ENCODE peak calls at places on chromosome 22, in four cellular contexts. One of them, this sample, is unnamed.

GRCh38 chr22:30636226-30637077 is 871 bp downstream of the SLC35E4 start:
- DNase-seq in ureter: peak
- DNase-seq in kidney: peak
- DNase-seq in activated CD8-positive, alpha-beta memory T cell treated with anti-CD3 and anti-CD28 coated beads, Interleukin-2, amount 50 U/mL, for 48 hours: peak
- DNase-seq in this sample: peak

GRCh38 chr22:24751518-24751917 is 23.0 kb downstream of the PIWIL3 start:
- DNase-seq in ureter: no peak
- DNase-seq in activated CD8-positive, alpha-beta memory T cell treated with anti-CD3 and anti-CD28 coated beads, Interleukin-2, amount 50 U/mL, for 48 hours: no peak
- DNase-seq in kidney: no peak
- DNase-seq in this sample: peak

GRCh38 chr22:49358041-49358440 is 469.6 kb downstream of the BRD1 start:
- DNase-seq in kidney: peak
- DNase-seq in ureter: no peak
- DNase-seq in activated CD8-positive, alpha-beta memory T cell treated with anti-CD3 and anti-CD28 coated beads, Interleukin-2, amount 50 U/mL, for 48 hours: peak
- DNase-seq in this sample: no peak

GRCh38 chr22:36194385-36194784 is 7.2 kb downstream of the APOL4 start:
- DNase-seq in ureter: no peak
- DNase-seq in kidney: no peak
- DNase-seq in activated CD8-positive, alpha-beta memory T cell treated with anti-CD3 and anti-CD28 coated beads, Interleukin-2, amount 50 U/mL, for 48 hours: no peak
- DNase-seq in this sample: no peak

GRCh38 chr22:45919504-45920286 is 57.3 kb downstream of the WNT7B start:
- DNase-seq in activated CD8-positive, alpha-beta memory T cell treated with anti-CD3 and anti-CD28 coated beads, Interleukin-2, amount 50 U/mL, for 48 hours: no peak
- DNase-seq in kidney: no peak
- DNase-seq in ureter: peak
- DNase-seq in this sample: peak

GRCh38 chr22:47452184-47452583 is 689.7 kb downstream of the TBC1D22A start:
- DNase-seq in activated CD8-positive, alpha-beta memory T cell treated with anti-CD3 and anti-CD28 coated beads, Interleukin-2, amount 50 U/mL, for 48 hours: no peak
- DNase-seq in ureter: no peak
- DNase-seq in kidney: no peak
- DNase-seq in this sample: no peak

GRCh38 chr22:28718044-28718443 is 23.6 kb downstream of the CHEK2 start:
- DNase-seq in kidney: no peak
- DNase-seq in activated CD8-positive, alpha-beta memory T cell treated with anti-CD3 and anti-CD28 coated beads, Interleukin-2, amount 50 U/mL, for 48 hours: no peak
- DNase-seq in ureter: no peak
- DNase-seq in this sample: no peak

GRCh38 chr22:30196867-30197336 is 49.7 kb downstream of the LIF start:
- DNase-seq in ureter: no peak
- DNase-seq in activated CD8-positive, alpha-beta memory T cell treated with anti-CD3 and anti-CD28 coated beads, Interleukin-2, amount 50 U/mL, for 48 hours: peak
- DNase-seq in kidney: no peak
- DNase-seq in this sample: no peak

GRCh38 chr22:19763141-19764049 is 2.8 kb downstream of the TBX1 start:
- DNase-seq in ureter: no peak
- DNase-seq in activated CD8-positive, alpha-beta memory T cell treated with anti-CD3 and anti-CD28 coated beads, Interleukin-2, amount 50 U/mL, for 48 hours: no peak
- DNase-seq in kidney: no peak
- DNase-seq in this sample: no peak

GRCh38 chr22:19817561-19818263 is 37.0 kb downstream of the GNB1L start:
- DNase-seq in kidney: peak
- DNase-seq in ureter: no peak
- DNase-seq in activated CD8-positive, alpha-beta memory T cell treated with anti-CD3 and anti-CD28 coated beads, Interleukin-2, amount 50 U/mL, for 48 hours: peak
- DNase-seq in this sample: no peak

GRCh38 chr22:37561209-37562048 is 1.1 kb downstream of the CDC42EP1 start:
- DNase-seq in activated CD8-positive, alpha-beta memory T cell treated with anti-CD3 and anti-CD28 coated beads, Interleukin-2, amount 50 U/mL, for 48 hours: peak
- DNase-seq in kidney: peak
- DNase-seq in ureter: peak
- DNase-seq in this sample: peak

GRCh38 chr22:19974233-19974861 is 32.7 kb upstream of the TXNRD2 start:
- DNase-seq in kidney: no peak
- DNase-seq in ureter: no peak
- DNase-seq in activated CD8-positive, alpha-beta memory T cell treated with anti-CD3 and anti-CD28 coated beads, Interleukin-2, amount 50 U/mL, for 48 hours: no peak
- DNase-seq in this sample: no peak

GRCh38 chr22:32815943-32816342 is 14.4 kb downstream of the TIMP3 start:
- DNase-seq in kidney: no peak
- DNase-seq in activated CD8-positive, alpha-beta memory T cell treated with anti-CD3 and anti-CD28 coated beads, Interleukin-2, amount 50 U/mL, for 48 hours: no peak
- DNase-seq in ureter: no peak
- DNase-seq in this sample: no peak

GRCh38 chr22:49964136-49964492 is 3.5 kb downstream of the PIM3 start:
- DNase-seq in kidney: peak
- DNase-seq in activated CD8-positive, alpha-beta memory T cell treated with anti-CD3 and anti-CD28 coated beads, Interleukin-2, amount 50 U/mL, for 48 hours: no peak
- DNase-seq in ureter: no peak
- DNase-seq in this sample: no peak

GRCh38 chr22:24952837-24953293 is 349 bp downstream of the KIAA1671 start:
- DNase-seq in ureter: peak
- DNase-seq in kidney: peak
- DNase-seq in activated CD8-positive, alpha-beta memory T cell treated with anti-CD3 and anti-CD28 coated beads, Interleukin-2, amount 50 U/mL, for 48 hours: peak
- DNase-seq in this sample: peak

GRCh38 chr22:48106215-48106614 is 1343.8 kb downstream of the TBC1D22A start:
- DNase-seq in ureter: no peak
- DNase-seq in activated CD8-positive, alpha-beta memory T cell treated with anti-CD3 and anti-CD28 coated beads, Interleukin-2, amount 50 U/mL, for 48 hours: no peak
- DNase-seq in kidney: no peak
- DNase-seq in this sample: no peak

GRCh38 chr22:42321908-42322561 is 51.6 kb upstream of the TCF20 start:
- DNase-seq in kidney: no peak
- DNase-seq in ureter: no peak
- DNase-seq in activated CD8-positive, alpha-beta memory T cell treated with anti-CD3 and anti-CD28 coated beads, Interleukin-2, amount 50 U/mL, for 48 hours: no peak
- DNase-seq in this sample: peak

GRCh38 chr22:22018825-22019658 is 36.5 kb upstream of the TOP3B start:
- DNase-seq in kidney: no peak
- DNase-seq in ureter: no peak
- DNase-seq in activated CD8-positive, alpha-beta memory T cell treated with anti-CD3 and anti-CD28 coated beads, Interleukin-2, amount 50 U/mL, for 48 hours: no peak
- DNase-seq in this sample: no peak

GRCh38 chr22:19086417-19086816 is 35.8 kb downstream of the DGCR2 start:
- DNase-seq in activated CD8-positive, alpha-beta memory T cell treated with anti-CD3 and anti-CD28 coated beads, Interleukin-2, amount 50 U/mL, for 48 hours: peak
- DNase-seq in ureter: no peak
- DNase-seq in kidney: peak
- DNase-seq in this sample: no peak

GRCh38 chr22:39684702-39685281 is 114.2 kb downstream of the CACNA1I start:
- DNase-seq in ureter: no peak
- DNase-seq in activated CD8-positive, alpha-beta memory T cell treated with anti-CD3 and anti-CD28 coated beads, Interleukin-2, amount 50 U/mL, for 48 hours: no peak
- DNase-seq in kidney: no peak
- DNase-seq in this sample: no peak

GRCh38 chr22:30078320-30079311 is 1.6 kb upstream of the HORMAD2 start:
- DNase-seq in ureter: no peak
- DNase-seq in kidney: no peak
- DNase-seq in activated CD8-positive, alpha-beta memory T cell treated with anti-CD3 and anti-CD28 coated beads, Interleukin-2, amount 50 U/mL, for 48 hours: no peak
- DNase-seq in this sample: peak

GRCh38 chr22:24157783-24158170 is 23.5 kb upstream of the SUSD2 start:
- DNase-seq in ureter: no peak
- DNase-seq in kidney: no peak
- DNase-seq in activated CD8-positive, alpha-beta memory T cell treated with anti-CD3 and anti-CD28 coated beads, Interleukin-2, amount 50 U/mL, for 48 hours: no peak
- DNase-seq in this sample: no peak

GRCh38 chr22:49005557-49005956 is 822.1 kb downstream of the BRD1 start:
- DNase-seq in kidney: no peak
- DNase-seq in activated CD8-positive, alpha-beta memory T cell treated with anti-CD3 and anti-CD28 coated beads, Interleukin-2, amount 50 U/mL, for 48 hours: no peak
- DNase-seq in ureter: no peak
- DNase-seq in this sample: no peak

GRCh38 chr22:39616051-39616450 is 45.5 kb downstream of the CACNA1I start:
- DNase-seq in kidney: peak
- DNase-seq in ureter: no peak
- DNase-seq in activated CD8-positive, alpha-beta memory T cell treated with anti-CD3 and anti-CD28 coated beads, Interleukin-2, amount 50 U/mL, for 48 hours: no peak
- DNase-seq in this sample: no peak

GRCh38 chr22:37233751-37234631 is 10.1 kb downstream of the RAC2 start:
- DNase-seq in kidney: peak
- DNase-seq in activated CD8-positive, alpha-beta memory T cell treated with anti-CD3 and anti-CD28 coated beads, Interleukin-2, amount 50 U/mL, for 48 hours: peak
- DNase-seq in ureter: no peak
- DNase-seq in this sample: no peak

GRCh38 chr22:35409783-35410662 is 10.1 kb downstream of the MCM5 start:
- DNase-seq in activated CD8-positive, alpha-beta memory T cell treated with anti-CD3 and anti-CD28 coated beads, Interleukin-2, amount 50 U/mL, for 48 hours: no peak
- DNase-seq in kidney: no peak
- DNase-seq in ureter: no peak
- DNase-seq in this sample: no peak

GRCh38 chr22:25357056-25357455 is 137.6 kb downstream of the CRYBB2 start:
- DNase-seq in activated CD8-positive, alpha-beta memory T cell treated with anti-CD3 and anti-CD28 coated beads, Interleukin-2, amount 50 U/mL, for 48 hours: no peak
- DNase-seq in kidney: peak
- DNase-seq in ureter: no peak
- DNase-seq in this sample: no peak

GRCh38 chr22:38435960-38436359 is 19.0 kb downstream of the KCNJ4 start:
- DNase-seq in kidney: no peak
- DNase-seq in activated CD8-positive, alpha-beta memory T cell treated with anti-CD3 and anti-CD28 coated beads, Interleukin-2, amount 50 U/mL, for 48 hours: no peak
- DNase-seq in ureter: no peak
- DNase-seq in this sample: no peak

GRCh38 chr22:25942126-25942988 is 200.4 kb downstream of the MYO18B start:
- DNase-seq in ureter: no peak
- DNase-seq in kidney: no peak
- DNase-seq in activated CD8-positive, alpha-beta memory T cell treated with anti-CD3 and anti-CD28 coated beads, Interleukin-2, amount 50 U/mL, for 48 hours: no peak
- DNase-seq in this sample: no peak

This sample was measured in mammary epithelial cell.